ENCODE peak calls at places on chromosomes 13 and 19, in six cellular contexts. Y is fibroblast of lung, T is hepatocyte, C is fibroblast of mammary gland, Z is neural progenitor cell, A is mucosa of descending colon. K is an unnamed sample.

GRCh38 chr13:110404321-110404720 is 97.2 kb downstream of the COL4A2 start:
- DNase-seq in Z (no peak), T (no peak), Y (no peak), A (no peak), C (no peak), K (no peak)

GRCh38 chr13:110647365-110647737 is 32.0 kb downstream of the NAXD start:
- DNase-seq in Z (no peak), A (no peak), T (no peak), C (no peak), Y (no peak), K (no peak)

GRCh38 chr13:107649071-107649470 is 566.3 kb downstream of the LIG4 start:
- DNase-seq in T (no peak), Z (no peak), Y (peak; percentile 33), C (no peak), A (no peak), K (no peak)

GRCh38 chr19:18340990-18341868 is 831 bp downstream of the PGPEP1 start:
- DNase-seq in A (peak; percentile 76), C (peak; percentile 35), Y (no peak), T (peak; percentile 68), Z (peak; percentile 39), K (peak; percentile 40)

GRCh38 chr13:114124921-114125320 is 7.5 kb downstream of the RASA3 start:
- DNase-seq in Y (peak; percentile 72), A (no peak), C (peak; percentile 92), T (no peak), Z (no peak), K (no peak)

GRCh38 chr13:53092931-53093330 is 64.3 kb downstream of the OLFM4 start:
- DNase-seq in T (no peak), A (no peak), Z (no peak), C (no peak), Y (no peak), K (no peak)

GRCh38 chr19:50321831-50322230 is 7.3 kb downstream of the KCNC3 start:
- DNase-seq in Y (no peak), Z (no peak), T (no peak), A (no peak), C (no peak), K (no peak)

GRCh38 chr19:47005873-47006272 is 13.8 kb upstream of the NPAS1 start:
- DNase-seq in A (no peak), T (no peak), Z (no peak), Y (no peak), C (peak; percentile 19), K (no peak)

GRCh38 chr13:82747948-82748347 is 1134.3 kb downstream of the SLITRK1 start:
- DNase-seq in Z (no peak), C (peak; percentile 56), Y (peak; percentile 43), T (no peak), A (no peak), K (no peak)

GRCh38 chr19:11375143-11375948 is 880 bp downstream of the SWSAP1 start:
- DNase-seq in Y (no peak), Z (peak; percentile 59), A (peak; percentile 73), T (peak; percentile 67), C (no peak), K (peak; percentile 40)

GRCh38 chr13:79723462-79724116 is 242.6 kb downstream of the NDFIP2 start:
- DNase-seq in C (no peak), T (no peak), Y (no peak), Z (no peak), A (peak; percentile 27), K (no peak)

GRCh38 chr13:30615851-30616311 is 1.8 kb upstream of the USPL1 start:
- DNase-seq in Y (peak; percentile 65), A (peak; percentile 28), Z (no peak), T (peak; percentile 56), C (peak; percentile 65), K (no peak)

GRCh38 chr19:49362926-49363264 is 679 bp upstream of the TEAD2 start:
- DNase-seq in Z (no peak), Y (no peak), C (no peak), A (peak; percentile 38), T (peak; percentile 65), K (peak; percentile 45)

GRCh38 chr13:75803175-75803611 is 167.1 kb downstream of the LMO7 start:
- DNase-seq in C (no peak), Z (no peak), Y (no peak), T (no peak), A (peak; percentile 56), K (no peak)

GRCh38 chr13:34816543-34816942 is 125.5 kb upstream of the NBEA start:
- DNase-seq in Y (peak; percentile 1), T (peak; percentile 36), C (no peak), A (no peak), Z (no peak), K (no peak)

GRCh38 chr19:46834121-46834520 is 16.5 kb downstream of the AP2S1 start:
- DNase-seq in C (no peak), T (no peak), Z (no peak), A (no peak), Y (no peak), K (no peak)

GRCh38 chr19:50401505-50402450 is 17.0 kb upstream of the SPIB start:
- DNase-seq in T (no peak), Y (no peak), C (no peak), A (no peak), Z (no peak), K (no peak)

GRCh38 chr19:6375411-6376010 is at the start of gene PSPN:
- DNase-seq in A (no peak), Y (no peak), T (no peak), Z (no peak), C (no peak), K (no peak)

GRCh38 chr19:49786432-49786831 is 19.6 kb downstream of the AP2A1 start:
- DNase-seq in T (no peak), Y (peak; percentile 58), Z (no peak), A (no peak), C (peak; percentile 83), K (no peak)

GRCh38 chr19:29076161-29076560 is 136.8 kb downstream of the UQCRFS1 start:
- DNase-seq in Y (no peak), T (no peak), C (no peak), Z (no peak), A (no peak), K (no peak)

GRCh38 chr19:16441661-16442071 is 30.1 kb downstream of the EPS15L1 start:
- DNase-seq in A (peak; percentile 34), C (no peak), Z (peak; percentile 77), T (peak; percentile 48), Y (no peak), K (peak; percentile 45)
- TF ChIP-seq CTCF in A (no peak), C (peak; percentile 41), Z (peak; percentile 76), T (peak; percentile 41), Y (peak; percentile 46), K (peak; percentile 33)

DNA sequence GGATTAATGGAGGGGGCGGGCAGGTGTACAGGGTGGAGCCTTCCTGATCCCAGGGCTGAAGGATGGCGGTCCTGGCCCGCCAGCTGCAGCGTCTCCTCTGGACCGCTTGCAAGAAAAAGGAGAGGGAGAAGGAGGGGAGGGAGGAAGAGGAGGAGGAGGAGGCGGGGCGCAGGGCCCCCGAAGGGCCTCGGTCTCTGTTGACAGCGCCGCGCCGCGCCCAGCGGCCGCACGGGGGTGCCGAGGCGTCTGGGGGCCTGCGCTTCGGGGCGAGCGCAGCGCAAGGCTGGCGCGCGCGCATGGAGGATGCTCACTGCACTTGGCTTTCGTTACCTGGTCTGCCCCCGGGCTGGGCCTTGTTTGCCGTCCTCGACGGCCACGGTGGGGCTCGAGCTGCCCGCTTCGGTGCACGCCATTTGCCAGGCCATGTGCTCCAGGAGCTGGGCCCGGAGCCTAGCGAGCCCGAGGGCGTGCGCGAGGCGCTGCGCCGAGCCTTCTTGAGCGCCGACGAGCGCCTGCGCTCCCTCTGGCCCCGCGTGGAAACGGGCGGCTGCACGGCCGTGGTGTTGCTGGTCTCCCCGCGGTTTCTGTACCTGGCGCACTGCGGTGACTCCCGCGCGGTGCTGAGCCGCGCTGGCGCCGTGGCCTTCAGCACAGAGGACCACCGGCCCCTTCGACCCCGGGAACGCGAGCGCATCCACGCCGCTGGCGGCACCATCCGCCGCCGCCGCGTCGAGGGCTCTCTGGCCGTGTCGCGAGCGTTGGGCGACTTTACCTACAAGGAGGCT is at the start of gene PPM1N:
- DNase-seq in Y (no peak), T (peak; percentile 63), C (no peak), Z (peak; percentile 84), A (no peak), K (peak; percentile 63)
- TF ChIP-seq CTCF in Y (no peak), T (no peak), C (no peak), Z (peak; percentile 36), A (no peak), K (no peak)

GRCh38 chr13:85985791-85986190 is 186.6 kb upstream of the SLITRK6 start:
- DNase-seq in Z (no peak), T (no peak), Y (peak; percentile 66), A (no peak), C (peak; percentile 10), K (no peak)
- TF ChIP-seq CTCF in Z (no peak), T (no peak), Y (no peak), A (no peak), C (no peak), K (no peak)

GRCh38 chr19:7953060-7953459 is 9.6 kb upstream of the TIMM44 start:
- DNase-seq in Z (no peak), C (peak; percentile 27), T (no peak), Y (no peak), A (no peak), K (no peak)
- TF ChIP-seq CTCF in Z (no peak), C (no peak), T (no peak), Y (no peak), A (no peak), K (no peak)

DNA sequence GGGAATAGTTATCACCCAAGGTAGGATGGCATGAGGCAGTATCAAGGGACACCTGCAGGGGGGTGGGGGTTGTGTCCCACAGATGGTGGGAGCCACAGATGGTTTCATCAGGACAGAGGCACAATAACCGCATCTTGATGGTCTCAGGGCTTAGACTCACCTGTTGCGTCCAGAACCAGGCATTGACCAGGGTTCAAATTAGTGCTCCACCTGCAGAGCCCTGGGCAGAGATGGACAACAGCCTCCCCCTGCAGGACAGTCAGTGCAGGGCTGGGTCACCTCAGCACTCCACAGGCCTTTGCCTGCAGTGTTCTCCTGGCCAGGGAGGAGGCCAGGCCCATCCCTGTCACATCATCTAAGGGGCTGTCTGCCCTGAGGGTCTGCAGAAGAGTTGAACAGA is 14.5 kb upstream of the CEACAM1 start:
- DNase-seq in Y (no peak), C (no peak), Z (no peak), T (no peak), A (no peak), K (no peak)
- TF ChIP-seq CTCF in Y (no peak), C (no peak), Z (no peak), T (no peak), A (no peak), K (no peak)

GRCh38 chr13:41004875-41005693 is 14.0 kb downstream of the ELF1 start:
- DNase-seq in Y (no peak), T (no peak), A (no peak), C (no peak), Z (no peak), K (no peak)
- TF ChIP-seq CTCF in Y (no peak), T (no peak), A (no peak), C (no peak), Z (no peak), K (no peak)

GRCh38 chr19:4976412-4977298 is 7.7 kb downstream of the KDM4B start:
- DNase-seq in C (peak; percentile 99), Z (peak; percentile 44), Y (peak; percentile 99), T (peak; percentile 75), A (peak; percentile 55), K (no peak)
- TF ChIP-seq CTCF in C (peak; percentile 62), Z (peak; percentile 39), Y (peak; percentile 78), T (peak; percentile 46), A (no peak), K (no peak)

DNA sequence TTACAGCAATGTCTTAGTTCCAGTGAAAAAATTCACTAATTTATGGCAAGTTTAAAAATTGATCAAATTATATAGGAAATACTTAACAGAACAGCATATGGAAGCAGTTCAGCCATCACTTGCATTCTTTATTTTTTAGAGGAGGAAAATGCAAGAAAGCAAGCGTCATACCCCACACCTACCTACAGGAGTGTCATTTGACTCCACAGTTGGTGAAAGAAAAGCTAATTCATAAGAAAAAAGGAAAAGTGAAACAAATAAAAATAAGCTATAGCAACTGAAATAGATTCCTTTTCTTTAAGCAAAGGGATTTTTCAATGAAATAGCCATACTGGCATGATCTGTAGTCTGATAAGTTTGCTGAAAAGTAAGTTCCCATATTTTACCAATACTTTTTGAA is 111.0 kb downstream of the DOCK9 start:
- DNase-seq in C (no peak), A (no peak), Z (no peak), Y (no peak), T (no peak), K (no peak)
- TF ChIP-seq CTCF in C (peak; percentile 10), A (no peak), Z (peak; percentile 25), Y (no peak), T (no peak), K (no peak)